ENCODE peak calls at places on chromosomes 7 and 10, in eight cellular contexts. One of them, this sample, is unnamed.
A peak's percentile ranks its signal among the peaks of the same experiment; 100 is the strongest.

GRCh38 chr10:9709849-9710248 is 1307.8 kb upstream of the CELF2 start:
- DNase-seq in pancreas: no peak
- DNase-seq in HFF-Myc: no peak
- DNase-seq in glutamatergic neuron: no peak
- DNase-seq in AG09319: no peak
- DNase-seq in cardiac muscle cell: peak; percentile 5
- DNase-seq in mucosa of descending colon: no peak
- DNase-seq in stomach: no peak
- DNase-seq in this sample: no peak

GRCh38 chr10:72274730-72275350 is 1.1 kb downstream of the DDIT4 start:
- DNase-seq in AG09319: no peak
- DNase-seq in glutamatergic neuron: peak; percentile 88
- DNase-seq in mucosa of descending colon: peak; percentile 91
- DNase-seq in cardiac muscle cell: peak; percentile 81
- DNase-seq in HFF-Myc: no peak
- DNase-seq in pancreas: peak; percentile 76
- DNase-seq in stomach: peak; percentile 78
- DNase-seq in this sample: peak; percentile 72

GRCh38 chr7:137445998-137446397 is 102.5 kb upstream of the PTN start:
- DNase-seq in AG09319: no peak
- DNase-seq in stomach: no peak
- DNase-seq in pancreas: no peak
- DNase-seq in mucosa of descending colon: no peak
- DNase-seq in cardiac muscle cell: no peak
- DNase-seq in glutamatergic neuron: no peak
- DNase-seq in HFF-Myc: no peak
- DNase-seq in this sample: no peak

GRCh38 chr10:82171899-82172298 is 296.9 kb downstream of the NRG3 start:
- DNase-seq in pancreas: no peak
- DNase-seq in cardiac muscle cell: no peak
- DNase-seq in HFF-Myc: no peak
- DNase-seq in mucosa of descending colon: no peak
- DNase-seq in stomach: no peak
- DNase-seq in AG09319: no peak
- DNase-seq in glutamatergic neuron: no peak
- DNase-seq in this sample: no peak

GRCh38 chr7:45146531-45147379 is 10.8 kb upstream of the RAMP3 start:
- DNase-seq in stomach: no peak
- DNase-seq in glutamatergic neuron: no peak
- DNase-seq in cardiac muscle cell: no peak
- DNase-seq in HFF-Myc: no peak
- DNase-seq in pancreas: no peak
- DNase-seq in mucosa of descending colon: no peak
- DNase-seq in AG09319: no peak
- DNase-seq in this sample: no peak

GRCh38 chr10:99525897-99526296 is 6.8 kb upstream of the NKX2-3 start:
- DNase-seq in mucosa of descending colon: no peak
- DNase-seq in AG09319: no peak
- DNase-seq in cardiac muscle cell: no peak
- DNase-seq in pancreas: no peak
- DNase-seq in HFF-Myc: no peak
- DNase-seq in glutamatergic neuron: no peak
- DNase-seq in stomach: no peak
- DNase-seq in this sample: no peak

GRCh38 chr7:107167483-107168232 is 1.1 kb upstream of the HBP1 start:
- DNase-seq in pancreas: peak; percentile 59
- DNase-seq in HFF-Myc: peak; percentile 66
- DNase-seq in AG09319: no peak
- DNase-seq in cardiac muscle cell: peak; percentile 93
- DNase-seq in mucosa of descending colon: no peak
- DNase-seq in stomach: peak; percentile 53
- DNase-seq in glutamatergic neuron: no peak
- DNase-seq in this sample: peak; percentile 26

GRCh38 chr10:79434816-79435215 is 10.6 kb downstream of the ZCCHC24 start:
- DNase-seq in mucosa of descending colon: no peak
- DNase-seq in glutamatergic neuron: no peak
- DNase-seq in stomach: no peak
- DNase-seq in AG09319: peak; percentile 52
- DNase-seq in cardiac muscle cell: peak; percentile 76
- DNase-seq in pancreas: no peak
- DNase-seq in HFF-Myc: no peak
- DNase-seq in this sample: no peak

GRCh38 chr7:102012941-102013461 is 195.6 kb downstream of the CUX1 start:
- DNase-seq in HFF-Myc: no peak
- DNase-seq in stomach: no peak
- DNase-seq in cardiac muscle cell: peak; percentile 68
- DNase-seq in pancreas: no peak
- DNase-seq in mucosa of descending colon: no peak
- DNase-seq in glutamatergic neuron: no peak
- DNase-seq in AG09319: no peak
- DNase-seq in this sample: no peak

GRCh38 chr10:120328647-120329046 is 128.4 kb upstream of the PLPP4 start:
- DNase-seq in mucosa of descending colon: no peak
- DNase-seq in cardiac muscle cell: no peak
- DNase-seq in glutamatergic neuron: no peak
- DNase-seq in AG09319: no peak
- DNase-seq in stomach: no peak
- DNase-seq in HFF-Myc: no peak
- DNase-seq in pancreas: no peak
- DNase-seq in this sample: no peak

GRCh38 chr7:64878684-64879083 is 24.4 kb upstream of the ZNF273 start:
- DNase-seq in stomach: no peak
- DNase-seq in cardiac muscle cell: no peak
- DNase-seq in HFF-Myc: no peak
- DNase-seq in glutamatergic neuron: no peak
- DNase-seq in pancreas: no peak
- DNase-seq in AG09319: no peak
- DNase-seq in mucosa of descending colon: no peak
- DNase-seq in this sample: no peak

GRCh38 chr7:29622335-29623265 is 59.0 kb downstream of the PRR15 start:
- DNase-seq in cardiac muscle cell: peak; percentile 83
- DNase-seq in HFF-Myc: peak; percentile 88
- DNase-seq in pancreas: no peak
- DNase-seq in glutamatergic neuron: no peak
- DNase-seq in stomach: no peak
- DNase-seq in mucosa of descending colon: no peak
- DNase-seq in AG09319: peak; percentile 88
- DNase-seq in this sample: no peak

GRCh38 chr10:32961892-32962369 is 3.9 kb upstream of the ITGB1 start:
- DNase-seq in HFF-Myc: no peak
- DNase-seq in mucosa of descending colon: no peak
- DNase-seq in cardiac muscle cell: peak; percentile 87
- DNase-seq in AG09319: no peak
- DNase-seq in glutamatergic neuron: no peak
- DNase-seq in pancreas: no peak
- DNase-seq in stomach: no peak
- DNase-seq in this sample: no peak

GRCh38 chr7:19016140-19016539 is 101.3 kb downstream of the TWIST1 start:
- DNase-seq in AG09319: no peak
- DNase-seq in cardiac muscle cell: peak; percentile 51
- DNase-seq in HFF-Myc: no peak
- DNase-seq in stomach: no peak
- DNase-seq in mucosa of descending colon: no peak
- DNase-seq in glutamatergic neuron: no peak
- DNase-seq in pancreas: no peak
- DNase-seq in this sample: no peak

GRCh38 chr7:117208257-117208656 is 114.6 kb downstream of the WNT2 start:
- DNase-seq in pancreas: no peak
- DNase-seq in cardiac muscle cell: no peak
- DNase-seq in glutamatergic neuron: no peak
- DNase-seq in HFF-Myc: no peak
- DNase-seq in mucosa of descending colon: no peak
- DNase-seq in stomach: no peak
- DNase-seq in AG09319: no peak
- DNase-seq in this sample: no peak

GRCh38 chr7:117212969-117213877 is 109.6 kb downstream of the WNT2 start:
- DNase-seq in mucosa of descending colon: no peak
- DNase-seq in stomach: peak; percentile 57
- DNase-seq in cardiac muscle cell: peak; percentile 72
- DNase-seq in AG09319: no peak
- DNase-seq in pancreas: no peak
- DNase-seq in HFF-Myc: peak; percentile 69
- DNase-seq in glutamatergic neuron: peak; percentile 75
- DNase-seq in this sample: peak; percentile 55

GRCh38 chr7:117210366-117210765 is 112.5 kb downstream of the WNT2 start:
- DNase-seq in pancreas: no peak
- DNase-seq in mucosa of descending colon: no peak
- DNase-seq in AG09319: no peak
- DNase-seq in HFF-Myc: no peak
- DNase-seq in stomach: no peak
- DNase-seq in glutamatergic neuron: no peak
- DNase-seq in cardiac muscle cell: no peak
- DNase-seq in this sample: no peak

GRCh38 chr7:117211614-117212013 is 111.2 kb downstream of the WNT2 start:
- DNase-seq in HFF-Myc: no peak
- DNase-seq in AG09319: no peak
- DNase-seq in mucosa of descending colon: no peak
- DNase-seq in glutamatergic neuron: no peak
- DNase-seq in cardiac muscle cell: no peak
- DNase-seq in stomach: no peak
- DNase-seq in pancreas: no peak
- DNase-seq in this sample: no peak

GRCh38 chr7:117210908-117211307 is 112.0 kb downstream of the WNT2 start:
- DNase-seq in pancreas: no peak
- DNase-seq in AG09319: no peak
- DNase-seq in HFF-Myc: no peak
- DNase-seq in glutamatergic neuron: no peak
- DNase-seq in stomach: no peak
- DNase-seq in cardiac muscle cell: no peak
- DNase-seq in mucosa of descending colon: no peak
- DNase-seq in this sample: no peak
- TF ChIP-seq CTCF in pancreas: no peak
- TF ChIP-seq CTCF in AG09319: no peak
- TF ChIP-seq CTCF in HFF-Myc: no peak
- TF ChIP-seq CTCF in glutamatergic neuron: no peak
- TF ChIP-seq CTCF in stomach: no peak
- TF ChIP-seq CTCF in cardiac muscle cell: no peak
- TF ChIP-seq CTCF in mucosa of descending colon: no peak
- TF ChIP-seq CTCF in this sample: no peak

DNA sequence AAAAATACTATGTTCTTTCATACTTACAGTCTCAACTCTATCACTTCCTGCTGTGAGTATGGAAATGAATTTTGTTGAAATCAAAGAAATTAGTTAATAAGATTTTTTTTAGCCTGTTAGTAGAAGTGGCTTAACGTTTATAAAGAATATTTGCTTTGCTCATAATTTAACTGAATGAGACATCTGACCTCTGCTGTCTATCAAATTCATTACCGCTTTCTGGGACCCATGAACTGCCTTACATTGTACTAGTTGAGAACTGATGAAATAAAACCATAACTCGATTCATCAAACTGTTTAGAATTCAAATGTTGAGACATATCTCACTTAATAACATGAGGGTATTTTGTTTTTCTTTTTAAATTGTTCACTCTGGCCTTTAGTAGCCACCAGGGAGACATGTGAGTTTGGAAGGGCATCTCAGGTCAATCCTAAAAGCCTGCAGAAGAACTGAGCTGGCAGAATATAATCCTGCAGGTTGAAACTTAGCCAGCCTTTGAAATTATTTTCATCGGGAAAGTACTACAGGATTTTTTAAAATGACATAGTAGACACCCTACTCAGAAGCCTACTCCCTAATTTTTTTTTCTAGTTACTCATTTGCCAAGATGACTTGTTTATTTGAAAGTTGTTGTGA is 78.7 kb downstream of the KIAA1217 start:
- DNase-seq in mucosa of descending colon: no peak
- DNase-seq in AG09319: no peak
- DNase-seq in cardiac muscle cell: no peak
- DNase-seq in glutamatergic neuron: no peak
- DNase-seq in stomach: no peak
- DNase-seq in pancreas: no peak
- DNase-seq in HFF-Myc: no peak
- DNase-seq in this sample: no peak
- TF ChIP-seq CTCF in mucosa of descending colon: no peak
- TF ChIP-seq CTCF in AG09319: no peak
- TF ChIP-seq CTCF in cardiac muscle cell: no peak
- TF ChIP-seq CTCF in glutamatergic neuron: no peak
- TF ChIP-seq CTCF in stomach: no peak
- TF ChIP-seq CTCF in pancreas: no peak
- TF ChIP-seq CTCF in HFF-Myc: no peak
- TF ChIP-seq CTCF in this sample: no peak

DNA sequence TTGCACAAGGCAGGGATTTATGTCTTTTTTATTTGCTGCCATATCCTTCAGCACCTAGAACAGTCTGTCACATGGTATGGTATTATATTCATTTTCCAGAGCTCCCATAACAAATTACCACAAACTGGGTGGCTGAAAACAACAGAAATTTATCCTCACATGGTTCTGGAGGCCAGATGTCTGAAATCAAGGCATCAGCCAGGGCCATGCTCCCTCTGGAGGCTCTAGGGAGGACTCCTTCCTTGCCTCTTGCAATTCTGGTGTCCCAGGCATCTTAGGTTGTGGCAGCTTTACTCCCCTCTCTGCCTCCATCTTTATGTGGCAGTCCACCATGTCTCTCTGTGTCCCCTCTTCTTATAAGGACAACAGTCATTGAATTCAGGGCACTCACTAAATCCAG is 43.1 kb downstream of the MET start:
- DNase-seq in mucosa of descending colon: no peak
- DNase-seq in glutamatergic neuron: no peak
- DNase-seq in AG09319: no peak
- DNase-seq in HFF-Myc: peak; percentile 75
- DNase-seq in cardiac muscle cell: no peak
- DNase-seq in pancreas: no peak
- DNase-seq in stomach: no peak
- DNase-seq in this sample: no peak
- TF ChIP-seq CTCF in mucosa of descending colon: no peak
- TF ChIP-seq CTCF in glutamatergic neuron: no peak
- TF ChIP-seq CTCF in AG09319: peak; percentile 29
- TF ChIP-seq CTCF in HFF-Myc: peak; percentile 64
- TF ChIP-seq CTCF in cardiac muscle cell: no peak
- TF ChIP-seq CTCF in pancreas: no peak
- TF ChIP-seq CTCF in stomach: no peak
- TF ChIP-seq CTCF in this sample: no peak

DNA sequence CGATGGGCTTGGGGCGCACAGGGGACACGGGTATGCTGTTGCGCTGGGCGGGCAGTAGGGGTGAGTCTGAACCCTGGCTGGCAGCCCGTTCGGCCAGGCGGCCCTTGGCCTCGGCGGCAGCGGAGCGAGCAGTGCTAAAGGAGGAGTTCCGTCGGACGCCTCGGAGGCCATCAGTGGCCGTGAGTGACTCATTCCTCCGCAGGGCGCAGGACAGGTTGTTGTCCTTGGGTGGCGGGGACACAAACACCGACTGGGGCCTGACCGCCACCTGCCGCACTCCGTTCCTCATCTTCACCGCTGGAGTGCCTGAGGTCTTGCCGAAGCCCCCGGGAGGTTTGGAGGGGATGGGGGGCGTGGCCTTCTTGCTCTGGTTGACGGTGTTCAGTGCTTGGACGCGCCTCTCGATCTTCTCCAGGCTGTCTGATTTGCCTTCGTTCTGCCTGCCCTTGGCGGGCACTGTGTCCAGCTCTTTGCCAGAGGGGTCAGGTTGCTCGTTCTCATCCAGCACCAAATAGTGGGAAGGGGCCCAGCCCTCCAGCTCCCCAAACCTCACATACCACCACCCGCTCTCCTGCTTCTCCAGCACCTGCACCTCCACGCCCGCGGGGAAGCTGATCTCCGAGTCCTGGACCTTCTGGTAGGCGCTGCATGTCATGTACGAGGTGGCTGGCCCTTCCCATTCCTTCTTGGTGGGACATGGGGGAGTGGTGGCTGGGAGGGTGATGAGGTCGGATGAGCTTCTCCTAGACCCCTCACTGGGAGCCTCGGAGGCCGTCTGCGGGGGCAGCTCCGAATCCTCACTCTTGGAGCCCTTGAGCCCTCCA is 108.7 kb downstream of the NEURL1 start:
- DNase-seq in pancreas: no peak
- DNase-seq in mucosa of descending colon: no peak
- DNase-seq in glutamatergic neuron: no peak
- DNase-seq in stomach: no peak
- DNase-seq in cardiac muscle cell: no peak
- DNase-seq in HFF-Myc: no peak
- DNase-seq in AG09319: no peak
- DNase-seq in this sample: no peak
- TF ChIP-seq CTCF in pancreas: no peak
- TF ChIP-seq CTCF in mucosa of descending colon: no peak
- TF ChIP-seq CTCF in glutamatergic neuron: no peak
- TF ChIP-seq CTCF in stomach: no peak
- TF ChIP-seq CTCF in cardiac muscle cell: no peak
- TF ChIP-seq CTCF in HFF-Myc: no peak
- TF ChIP-seq CTCF in AG09319: no peak
- TF ChIP-seq CTCF in this sample: no peak